ENCODE peak calls at places on chromosomes 4 and X, in seven cellular contexts. C is Peyer's patch, Y is brain microvascular endothelial cell, L is SK-N-MC, A is AG04449, E is hepatocyte, U is upper lobe of left lung. Z is an unnamed sample.

GRCh38 chr4:104418313-104418712 is 76.4 kb downstream of the CXXC4 start:
- DNase-seq in L (no peak), Y (no peak), C (no peak), U (no peak), E (peak; percentile 14), A (no peak), Z (no peak)

GRCh38 chr4:173257732-173258717 is 76.1 kb downstream of the HMGB2 start:
- DNase-seq in U (peak; percentile 56), A (no peak), L (peak; percentile 80), Y (peak; percentile 65), E (peak; percentile 75), C (peak; percentile 34), Z (peak; percentile 88)

GRCh38 chr4:142373610-142374009 is 472.5 kb downstream of the INPP4B start:
- DNase-seq in U (no peak), A (no peak), L (no peak), Y (no peak), C (no peak), E (no peak), Z (peak; percentile 66)

GRCh38 chrX:142089193-142089592 is 115.9 kb downstream of the MAGEC2 start:
- DNase-seq in L (no peak), U (no peak), E (peak; percentile 17), C (no peak), Y (no peak), A (no peak), Z (peak; percentile 40)

GRCh38 chrX:120769576-120770341 is 105.9 kb downstream of the CT47B1 start:
- DNase-seq in A (no peak), C (no peak), U (no peak), E (peak; percentile 31), Y (peak; percentile 22), L (no peak), Z (peak; percentile 68)

GRCh38 chr4:24174622-24175021 is 284.8 kb upstream of the PPARGC1A start:
- DNase-seq in U (no peak), Y (no peak), C (no peak), E (peak; percentile 24), A (no peak), L (no peak), Z (no peak)

GRCh38 chr4:24890561-24890960 is 22.3 kb downstream of the CCDC149 start:
- DNase-seq in C (no peak), U (no peak), L (no peak), Y (no peak), A (no peak), E (no peak), Z (no peak)

GRCh38 chr4:94877973-94878372 is 120.2 kb downstream of the BMPR1B start:
- DNase-seq in L (no peak), Y (no peak), A (no peak), E (no peak), U (no peak), C (no peak), Z (peak; percentile 63)

GRCh38 chrX:30310429-30311206 is 1.4 kb upstream of the NR0B1 start:
- DNase-seq in E (no peak), A (no peak), L (peak; percentile 83), U (no peak), C (no peak), Y (no peak), Z (no peak)

GRCh38 chr4:182978152-182978827 is 61.1 kb upstream of the DCTD start:
- DNase-seq in Y (peak; percentile 88), C (no peak), L (no peak), E (no peak), U (no peak), A (peak; percentile 28), Z (peak; percentile 67)

GRCh38 chr4:145179201-145179860 is 1.1 kb downstream of the OTUD4 start:
- DNase-seq in C (peak; percentile 79), L (no peak), E (peak; percentile 86), Y (peak; percentile 41), A (no peak), U (peak; percentile 85), Z (peak; percentile 50)

GRCh38 chrX:20595928-20596550 is 329.3 kb upstream of the RPS6KA3 start:
- DNase-seq in Y (no peak), U (no peak), L (no peak), A (no peak), E (peak; percentile 13), C (no peak), Z (peak; percentile 2)

DNA sequence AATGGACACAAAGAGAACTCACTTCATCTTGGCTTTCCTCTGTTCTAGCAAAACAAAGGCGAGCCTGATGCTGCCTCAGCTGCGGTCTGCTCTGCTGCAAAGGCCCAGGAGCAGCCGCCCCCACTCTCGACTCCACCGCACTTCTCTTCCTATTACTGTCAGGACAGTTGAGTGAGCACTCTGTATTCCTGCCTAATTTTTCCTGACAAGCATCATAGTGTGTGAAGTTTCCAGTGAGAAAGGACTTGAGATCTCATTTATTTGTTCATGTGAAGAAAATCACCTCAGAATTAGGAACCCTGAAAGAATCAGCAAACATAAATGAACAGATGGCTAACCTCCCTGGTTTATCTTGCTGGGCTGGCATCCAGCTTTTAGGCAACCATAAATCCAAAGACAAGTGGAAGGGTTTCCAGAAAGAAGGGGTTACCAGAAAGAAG is 15.6 kb downstream of the SCARB2 start:
- DNase-seq in Y (peak; percentile 71), C (peak; percentile 48), L (no peak), U (peak; percentile 68), A (no peak), E (peak; percentile 62), Z (peak; percentile 81)
- H3K4me3 ChIP-seq in Y (no peak overlapping the region), C (no peak overlapping the region), L (peak overlapping the region; percentile 24), U (no peak overlapping the region), A (no peak overlapping the region), E (no peak overlapping the region), Z (no peak overlapping the region)

DNA sequence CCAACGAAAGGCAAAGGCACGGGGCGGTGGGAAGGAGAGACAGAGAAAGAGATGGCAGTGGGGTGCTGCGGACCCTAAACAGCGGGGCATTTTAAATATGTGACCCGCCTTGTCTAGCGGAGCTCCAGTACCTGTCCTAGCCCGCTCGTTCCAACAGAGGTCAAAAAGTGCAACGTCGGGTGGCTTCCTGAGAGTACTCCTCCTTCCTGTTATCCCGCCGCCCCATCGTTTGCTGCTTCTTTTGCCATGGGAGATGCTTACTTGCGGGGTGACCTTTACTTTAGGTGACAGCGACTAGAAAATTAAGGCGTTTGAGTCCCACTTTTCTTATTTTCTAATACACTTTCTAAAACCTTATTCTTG is 734 bp downstream of the NRK start:
- DNase-seq in L (no peak), E (no peak), C (no peak), Y (no peak), U (no peak), A (no peak), Z (no peak)
- H3K4me3 ChIP-seq in L (no peak overlapping the region), E (peak overlapping the region; percentile 52), C (no peak overlapping the region), Y (peak overlapping the region; percentile 62), U (no peak overlapping the region), A (peak overlapping the region; percentile 48), Z (peak overlapping the region; percentile 53)

DNA sequence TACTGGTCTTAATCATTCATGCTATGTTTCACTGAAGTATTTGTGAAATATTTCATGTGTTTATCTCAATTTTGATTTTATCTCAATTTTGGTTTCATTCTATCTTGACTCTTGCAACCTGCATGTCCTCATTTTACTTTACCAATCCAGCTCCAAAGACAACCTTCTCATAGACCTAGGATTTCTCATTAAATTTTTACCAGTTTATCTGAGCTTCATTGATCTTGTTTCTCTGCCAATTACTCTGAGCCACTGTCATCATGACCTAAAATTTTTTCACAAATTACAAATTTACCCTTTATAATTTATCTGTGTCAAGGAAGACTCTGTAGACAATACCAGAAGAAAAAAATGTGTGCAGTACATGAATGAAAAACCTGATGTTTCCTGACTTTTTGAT is 18.6 kb upstream of the UGT2B17 start:
- DNase-seq in A (no peak), Y (no peak), L (no peak), C (no peak), E (no peak), U (no peak), Z (no peak)
- H3K4me3 ChIP-seq in A (no peak overlapping the region), Y (no peak overlapping the region), L (no peak overlapping the region), C (no peak overlapping the region), E (no peak overlapping the region), U (no peak overlapping the region), Z (no peak overlapping the region)

GRCh38 chrX:43106009-43106408 is 328.0 kb upstream of the PPP1R2C start:
- DNase-seq in A (no peak), C (no peak), E (no peak), L (no peak), Y (no peak), U (no peak), Z (no peak)

DNA sequence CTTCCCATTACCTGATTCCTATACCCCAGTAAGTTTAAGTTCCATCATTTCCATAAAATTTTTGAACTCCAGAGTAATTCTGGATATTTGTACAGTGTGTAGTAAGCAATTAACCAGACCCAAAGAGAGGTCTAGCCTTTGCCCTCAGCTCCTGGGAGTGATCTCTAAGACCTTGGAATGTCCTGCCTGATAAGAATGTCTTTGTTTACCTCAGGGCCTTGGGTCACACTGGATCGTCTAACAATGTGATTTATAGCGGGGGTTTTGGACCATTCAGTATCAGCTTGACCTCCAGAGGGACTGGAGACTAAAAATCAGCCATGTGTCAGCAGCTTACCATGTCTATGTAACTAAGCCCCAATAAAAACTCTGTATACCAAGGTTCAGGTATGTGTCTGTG is 330.9 kb upstream of the PPP1R2C start:
- DNase-seq in E (peak; percentile 10), L (no peak), U (no peak), Y (no peak), C (no peak), A (no peak), Z (no peak)
- H3K4me3 ChIP-seq in E (no peak overlapping the region), L (no peak overlapping the region), U (no peak overlapping the region), Y (no peak overlapping the region), C (no peak overlapping the region), A (no peak overlapping the region), Z (no peak overlapping the region)

DNA sequence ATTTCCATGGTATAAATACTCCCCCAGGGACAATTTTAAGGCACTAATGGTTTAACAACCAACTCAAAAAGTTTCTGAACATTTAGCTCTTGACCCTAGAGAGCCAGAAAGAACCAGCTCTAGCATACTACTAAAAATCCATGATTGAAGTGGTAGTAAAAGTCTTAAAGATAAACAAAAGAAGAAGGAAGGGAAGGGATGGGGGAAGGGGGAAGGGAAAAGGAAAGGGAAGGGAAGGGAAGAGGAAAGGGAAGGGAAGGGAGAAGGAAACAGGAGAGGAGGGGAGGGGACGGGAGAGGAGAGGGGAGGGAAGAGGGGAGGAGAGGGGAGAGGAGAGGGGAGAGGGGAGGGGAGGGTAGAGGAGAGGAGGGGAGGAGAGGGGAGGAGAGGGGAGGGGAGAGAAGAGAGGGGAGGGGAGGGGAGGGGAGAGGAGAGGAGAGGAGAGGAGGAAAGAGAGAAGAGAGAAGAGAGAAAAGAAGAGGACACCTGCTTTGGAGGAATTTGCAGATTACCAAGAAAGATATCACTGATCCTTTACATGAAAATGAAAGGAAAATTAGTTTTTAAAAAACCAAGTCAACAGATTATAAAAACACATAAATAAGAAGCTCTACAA is 26.4 kb upstream of the FAM241A start:
- DNase-seq in U (no peak), Y (no peak), C (no peak), A (no peak), L (no peak), E (no peak), Z (no peak)
- H3K4me3 ChIP-seq in U (no peak overlapping the region), Y (no peak overlapping the region), C (no peak overlapping the region), A (no peak overlapping the region), L (no peak overlapping the region), E (no peak overlapping the region), Z (no peak overlapping the region)

Z was measured in choroid plexus epithelial cell.